ENCODE peak calls at places on chromosome 19, in four cellular contexts. X is mammary epithelial cell, F is brain microvascular endothelial cell, S is breast epithelium. C is an unnamed sample.

GRCh38 chr19:17722655-17723240 is 3.5 kb downstream of the MAP1S start:
- DNase-seq in X (no peak), F (no peak), S (no peak), C (no peak)

GRCh38 chr19:40705362-40705651 is 11.4 kb downstream of the COQ8B start:
- DNase-seq in X (no peak), F (no peak), S (no peak), C (no peak)

GRCh38 chr19:29449371-29449770 is 76.4 kb upstream of the VSTM2B start:
- DNase-seq in X (no peak), F (no peak), S (no peak), C (peak; percentile 11)

GRCh38 chr19:42601811-42602443 is 7.2 kb upstream of the CEACAM8 start:
- DNase-seq in X (peak; percentile 25), F (peak; percentile 27), S (no peak), C (no peak)

GRCh38 chr19:7699003-7699402 is 2.9 kb downstream of the FCER2 start:
- DNase-seq in X (no peak), F (no peak), S (no peak), C (no peak)

GRCh38 chr19:42370068-42370520 is 20.0 kb downstream of the CNFN start:
- DNase-seq in X (no peak), F (no peak), S (no peak), C (no peak)

GRCh38 chr19:24049537-24049936 is 37.5 kb upstream of the ZNF254 start:
- DNase-seq in X (no peak), F (no peak), S (no peak), C (no peak)

GRCh38 chr19:14817052-14817451 is 17.9 kb downstream of the OR7A5 start:
- DNase-seq in X (no peak), F (no peak), S (no peak), C (no peak)

GRCh38 chr19:38012944-38013343 is 105.9 kb downstream of the SIPA1L3 start:
- DNase-seq in X (no peak), F (no peak), S (no peak), C (no peak)

GRCh38 chr19:7928741-7929701 is 3.1 kb upstream of the CTXN1 start:
- DNase-seq in X (peak; percentile 82), F (peak; percentile 82), S (peak; percentile 81), C (no peak)

GRCh38 chr19:38044267-38045111 is 137.5 kb downstream of the SIPA1L3 start:
- DNase-seq in X (no peak), F (peak; percentile 87), S (no peak), C (no peak)

GRCh38 chr19:40387151-40387550 is 2.8 kb downstream of the HIPK4 start:
- DNase-seq in X (no peak), F (no peak), S (no peak), C (no peak)

GRCh38 chr19:40356681-40357595 is 8.4 kb downstream of the PLD3 start:
- DNase-seq in X (no peak), F (peak; percentile 19), S (no peak), C (no peak)

GRCh38 chr19:6801397-6802086 is 29.0 kb downstream of the VAV1 start:
- DNase-seq in X (no peak), F (no peak), S (peak; percentile 21), C (peak; percentile 62)

GRCh38 chr19:42273407-42274064 is 4.5 kb downstream of the CIC start:
- DNase-seq in X (no peak), F (no peak), S (no peak), C (no peak)

GRCh38 chr19:38869160-38869835 is 8.8 kb downstream of the RINL start:
- DNase-seq in X (no peak), F (no peak), S (no peak), C (no peak)

GRCh38 chr19:39740395-39740794 is 2.6 kb upstream of the CLC start:
- DNase-seq in X (no peak), F (no peak), S (no peak), C (no peak)

GRCh38 chr19:480016-480855 is 16.1 kb upstream of the MADCAM1 start:
- DNase-seq in X (peak; percentile 28), F (peak; percentile 58), S (peak; percentile 57), C (peak; percentile 87)

GRCh38 chr19:5006201-5006600 is 37.3 kb downstream of the KDM4B start:
- DNase-seq in X (no peak), F (no peak), S (no peak), C (no peak)

GRCh38 chr19:13195678-13196077 is 45.5 kb downstream of the IER2 start:
- DNase-seq in X (no peak), F (no peak), S (no peak), C (no peak)

GRCh38 chr19:33641261-33641660 is 19.5 kb downstream of the CHST8 start:
- DNase-seq in X (no peak), F (no peak), S (no peak), C (no peak)

GRCh38 chr19:51337861-51338562 is 3.9 kb downstream of the VSIG10L start:
- DNase-seq in X (no peak), F (no peak), S (no peak), C (no peak)

GRCh38 chr19:17511724-17512573 is 500 bp downstream of the PGLS start:
- DNase-seq in X (peak; percentile 71), F (peak; percentile 59), S (peak; percentile 75), C (peak; percentile 83)

GRCh38 chr19:29188704-29189375 is 24.1 kb downstream of the UQCRFS1 start:
- DNase-seq in X (no peak), F (no peak), S (no peak), C (no peak)

GRCh38 chr19:34732548-34733255 is 1.3 kb upstream of the ZNF181 start:
- DNase-seq in X (no peak), F (no peak), S (no peak), C (no peak)

GRCh38 chr19:46979103-46979769 is 40.4 kb upstream of the NPAS1 start:
- DNase-seq in X (no peak), F (no peak), S (no peak), C (no peak)

GRCh38 chr19:32234663-32235217 is 110.7 kb upstream of the ZNF507 start:
- DNase-seq in X (no peak), F (no peak), S (no peak), C (no peak)

GRCh38 chr19:46416077-46416709 is 2.8 kb upstream of the CCDC8 start:
- DNase-seq in X (peak; percentile 83), F (peak; percentile 87), S (peak; percentile 79), C (peak; percentile 85)

GRCh38 chr19:18853755-18854427 is 22.1 kb downstream of the UPF1 start:
- DNase-seq in X (no peak), F (no peak), S (no peak), C (no peak)

GRCh38 chr19:18481505-18482222 is 40.2 kb downstream of the ELL start:
- DNase-seq in X (no peak), F (no peak), S (no peak), C (no peak)

GRCh38 chr19:40213882-40214570 is 4.2 kb downstream of the TTC9B start:
- DNase-seq in X (no peak), F (no peak), S (no peak), C (no peak)

GRCh38 chr19:6239871-6240676 is 39.7 kb downstream of the MLLT1 start:
- DNase-seq in X (no peak), F (no peak), S (no peak), C (no peak)

GRCh38 chr19:47445937-47446402 is 25.7 kb downstream of the SLC8A2 start:
- DNase-seq in X (no peak), F (no peak), S (no peak), C (no peak)

GRCh38 chr19:15264061-15264932 is 32.0 kb upstream of the EPHX3 start:
- DNase-seq in X (peak; percentile 35), F (peak; percentile 51), S (peak; percentile 59), C (peak; percentile 85)

GRCh38 chr19:37979547-37980082 is 72.6 kb downstream of the SIPA1L3 start:
- DNase-seq in X (peak; percentile 98), F (no peak), S (peak; percentile 76), C (no peak)

DNA sequence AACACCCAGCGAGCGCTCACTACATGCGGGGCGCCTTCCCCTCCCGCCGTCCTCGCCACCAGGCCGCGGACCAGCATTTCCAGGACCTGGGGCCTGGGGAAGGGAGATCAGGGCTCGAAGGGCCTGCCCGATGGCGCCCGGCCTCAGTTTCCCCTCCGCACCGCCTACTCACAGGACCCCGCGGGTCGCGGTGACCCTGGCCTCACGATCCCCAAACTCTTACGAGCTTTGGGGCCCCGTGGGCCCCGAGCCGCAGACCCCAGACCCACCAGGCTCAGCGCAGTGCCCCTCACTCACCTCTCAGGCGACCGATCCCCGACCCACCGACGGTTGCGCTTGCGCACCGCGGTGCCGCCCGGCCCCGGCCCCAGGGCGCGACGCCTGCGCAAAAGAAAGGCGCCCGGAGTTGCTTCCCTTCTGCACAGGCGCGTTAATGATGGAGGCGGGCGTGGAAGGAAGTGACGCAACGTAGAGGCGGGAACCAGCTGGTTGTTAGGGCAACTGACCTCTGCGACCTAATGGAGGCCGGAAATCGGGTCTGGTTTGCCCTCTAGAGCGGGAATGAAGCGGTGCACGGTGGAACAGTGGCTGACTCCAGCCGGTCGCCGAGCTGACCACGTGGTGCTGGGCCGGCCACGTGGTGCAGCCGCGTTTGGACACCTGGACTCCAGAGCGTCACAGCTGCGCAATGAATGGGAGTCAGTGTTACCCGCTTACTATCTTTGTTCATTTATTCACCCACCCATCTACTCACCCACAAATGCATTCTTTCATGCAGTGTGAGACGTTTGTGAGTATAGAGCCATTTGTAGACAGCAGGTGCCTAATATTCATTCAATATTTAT is at the start of gene SGTA:
- DNase-seq in X (peak; percentile 99), F (peak; percentile 99), S (peak; percentile 98), C (peak; percentile 99)
- TF ChIP-seq CTCF in X (peak; percentile 56), F (peak; percentile 56), S (peak; percentile 45), C (peak; percentile 57)

DNA sequence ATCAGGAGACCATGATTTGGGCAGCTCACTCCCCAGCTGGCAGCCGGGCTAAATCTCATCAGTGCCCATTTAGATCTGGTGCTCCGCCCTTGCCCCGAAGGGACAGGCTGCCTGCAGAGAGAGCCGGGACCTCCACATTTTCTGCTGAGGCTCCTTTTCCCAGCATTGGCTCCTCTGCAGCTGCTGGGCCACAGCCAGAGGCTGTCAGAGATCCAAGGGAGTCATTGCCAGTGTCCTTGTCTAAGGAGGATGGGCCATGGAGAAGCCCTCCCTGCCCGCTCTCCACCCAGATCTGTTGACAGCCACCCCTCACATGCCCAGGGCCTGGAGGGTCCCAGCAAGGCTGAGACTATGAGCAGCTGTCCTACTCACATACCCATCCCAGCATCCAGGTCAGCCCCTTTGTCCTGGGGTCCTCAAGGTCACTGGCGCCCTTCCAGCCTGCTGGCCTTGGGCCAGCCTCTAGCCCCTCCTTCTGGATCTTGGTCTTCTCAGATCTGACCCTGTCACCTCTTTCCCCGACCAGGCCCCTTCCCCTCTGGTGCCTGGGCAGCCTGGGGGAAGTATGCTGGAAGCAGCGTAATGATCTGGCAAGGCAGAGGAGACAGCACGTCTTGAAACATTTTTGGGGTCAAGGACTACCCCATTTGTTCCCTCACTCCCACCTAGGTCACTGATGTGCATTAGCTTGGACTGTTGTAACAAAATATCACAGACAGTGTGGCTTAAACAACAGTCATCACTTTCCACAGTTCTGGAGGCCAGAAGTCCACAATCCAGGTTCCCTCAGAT is 7.9 kb downstream of the PIN1 start:
- DNase-seq in X (no peak), F (no peak), S (no peak), C (no peak)
- H3K36me3 ChIP-seq in X (no peaks in the 10 kb centered on the region), F (peaks cover 49% of the 10 kb centered on the region), S (no peaks in the 10 kb centered on the region), C (peaks cover 56% of the 10 kb centered on the region)

GRCh38 chr19:49153167-49153809 is 1.9 kb downstream of the HRC start:
- DNase-seq in X (no peak), F (no peak), S (no peak), C (no peak)
- H3K4me3 ChIP-seq in X (no peak overlapping the region), F (no peak overlapping the region), S (no peak overlapping the region), C (peak overlapping the region; percentile 46)

GRCh38 chr19:10769533-10770491 is 51.9 kb downstream of the DNM2 start:
- DNase-seq in X (no peak), F (no peak), S (no peak), C (peak; percentile 79)
- TF ChIP-seq CTCF in X (no peak), F (peak; percentile 56), S (peak; percentile 7), C (no peak)

GRCh38 chr19:48455908-48456562 is 661 bp downstream of the KCNJ14 start:
- DNase-seq in X (no peak), F (no peak), S (no peak), C (no peak)
- H3K36me3 ChIP-seq in X (peaks cover 20% of the 10 kb centered on the region), F (peaks cover 53% of the 10 kb centered on the region), S (peaks cover 15% of the 10 kb centered on the region), C (peaks cover 35% of the 10 kb centered on the region)